ENCODE peak calls at places on chromosomes 3 and 15, in ten cellular contexts. R is kidney; H is AG04450; Y is HL-60; K is NCI-H1092; S is MV-4-11; F is NCI-H1105 treated with DMSO at 0.1 percent for 48 hours; G is stimulated activated CD8-positive, alpha-beta memory T cell treated with anti-CD3 and anti-CD28 coated beads, Interleukin-4, amount 100 ng/mL, for 4 hours; D is stimulated activated CD4-positive, alpha-beta T cell treated with anti-CD3 and anti-CD28 coated beads, Interleukin-1b, Interleukin-23, amount 100 ng/mL, for 24 hours; Q is HT1080. L is an unnamed sample.

GRCh38 chr15:57507111-57507510 is 84.6 kb upstream of the MYZAP start:
- DNase-seq in R (no peak), H (no peak), Y (no peak), K (no peak), S (no peak), F (no peak), G (no peak), D (no peak), Q (no peak), L (no peak)

GRCh38 chr3:195815169-195815771 is 3.5 kb upstream of the MUC4 start:
- DNase-seq in R (no peak), H (no peak), Y (no peak), K (no peak), S (no peak), F (no peak), G (no peak), D (no peak), Q (peak), L (no peak)

GRCh38 chr3:76551739-76552138 is 488.2 kb upstream of the ROBO2 start:
- DNase-seq in R (peak), H (no peak), Y (no peak), K (no peak), S (no peak), F (peak), G (no peak), D (no peak), Q (no peak), L (no peak)

GRCh38 chr3:134353831-134354611 is 20.2 kb downstream of the AMOTL2 start:
- DNase-seq in R (peak), H (no peak), Y (no peak), K (no peak), S (no peak), F (no peak), G (no peak), D (no peak), Q (no peak), L (no peak)

GRCh38 chr15:92667291-92667904 is 11.8 kb upstream of the FAM174B start:
- DNase-seq in R (no peak), H (no peak), Y (no peak), K (peak), S (no peak), F (peak), G (no peak), D (no peak), Q (no peak), L (no peak)

GRCh38 chr15:36511594-36511993 is 67.8 kb upstream of the CDIN1 start:
- DNase-seq in R (no peak), H (no peak), Y (no peak), K (no peak), S (no peak), F (no peak), G (no peak), D (no peak), Q (no peak), L (no peak)

GRCh38 chr3:161449784-161450183 is 46.8 kb upstream of the OTOL1 start:
- DNase-seq in R (no peak), H (no peak), Y (no peak), K (no peak), S (no peak), F (no peak), G (no peak), D (no peak), Q (no peak), L (no peak)

GRCh38 chr15:84400820-84401219 is 165.2 kb downstream of the GOLGA6L4 start:
- DNase-seq in R (peak), H (no peak), Y (no peak), K (no peak), S (no peak), F (no peak), G (no peak), D (no peak), Q (no peak), L (no peak)

GRCh38 chr3:68123231-68123630 is 468.8 kb upstream of the SUCLG2 start:
- DNase-seq in R (no peak), H (no peak), Y (no peak), K (no peak), S (no peak), F (no peak), G (no peak), D (no peak), Q (peak), L (no peak)

GRCh38 chr3:108292905-108293328 is 3.4 kb upstream of the HHLA2 start:
- DNase-seq in R (no peak), H (no peak), Y (peak), K (no peak), S (peak), F (peak), G (no peak), D (no peak), Q (no peak), L (no peak)

GRCh38 chr3:112390783-112391641 is 58.1 kb downstream of the CD200 start:
- DNase-seq in R (no peak), H (peak), Y (no peak), K (no peak), S (no peak), F (no peak), G (no peak), D (no peak), Q (peak), L (peak)

GRCh38 chr3:181913254-181913653 is 201.5 kb downstream of the SOX2 start:
- DNase-seq in R (no peak), H (no peak), Y (no peak), K (no peak), S (no peak), F (peak), G (no peak), D (no peak), Q (peak), L (peak)

GRCh38 chr3:106337116-106337515 is 468.3 kb upstream of the CBLB start:
- DNase-seq in R (no peak), H (no peak), Y (no peak), K (no peak), S (no peak), F (no peak), G (no peak), D (no peak), Q (peak), L (no peak)

GRCh38 chr3:34421762-34422161 is 623.3 kb downstream of the PDCD6IP start:
- DNase-seq in R (no peak), H (no peak), Y (no peak), K (no peak), S (no peak), F (no peak), G (no peak), D (no peak), Q (no peak), L (peak)

GRCh38 chr3:168260859-168261258 is 165.1 kb upstream of the GOLIM4 start:
- DNase-seq in R (no peak), H (no peak), Y (no peak), K (no peak), S (no peak), F (no peak), G (no peak), D (no peak), Q (no peak), L (no peak)

GRCh38 chr15:29115093-29115991 is 154.3 kb downstream of the NSMCE3 start:
- DNase-seq in R (no peak), H (no peak), Y (no peak), K (no peak), S (no peak), F (no peak), G (no peak), D (no peak), Q (no peak), L (no peak)

GRCh38 chr15:41332788-41333527 is at the start of gene NUSAP1:
- DNase-seq in R (peak), H (no peak), Y (peak), K (no peak), S (peak), F (peak), G (no peak), D (no peak), Q (no peak), L (no peak)

GRCh38 chr3:193680220-193680619 is 87.2 kb downstream of the OPA1 start:
- DNase-seq in R (no peak), H (peak), Y (no peak), K (no peak), S (no peak), F (no peak), G (no peak), D (no peak), Q (peak), L (no peak)

GRCh38 chr3:74500257-74500656 is 114.2 kb downstream of the CNTN3 start:
- DNase-seq in R (no peak), H (no peak), Y (no peak), K (no peak), S (no peak), F (no peak), G (no peak), D (no peak), Q (no peak), L (no peak)

GRCh38 chr3:151960956-151961580 is 87.6 kb downstream of the SUCNR1 start:
- DNase-seq in R (no peak), H (no peak), Y (no peak), K (no peak), S (no peak), F (no peak), G (no peak), D (no peak), Q (no peak), L (no peak)

GRCh38 chr3:13105851-13106250 is 32.6 kb upstream of the IQSEC1 start:
- DNase-seq in R (peak), H (no peak), Y (no peak), K (no peak), S (no peak), F (no peak), G (no peak), D (no peak), Q (no peak), L (no peak)

GRCh38 chr3:24254649-24255048 is 240.0 kb downstream of the THRB start:
- DNase-seq in R (no peak), H (peak), Y (no peak), K (no peak), S (no peak), F (no peak), G (no peak), D (no peak), Q (peak), L (no peak)

GRCh38 chr15:48367483-48367882 is 36.3 kb downstream of the DUT start:
- DNase-seq in R (no peak), H (no peak), Y (no peak), K (no peak), S (peak), F (no peak), G (no peak), D (no peak), Q (peak), L (no peak)

GRCh38 chr3:131835906-131836305 is 198.9 kb downstream of the CPNE4 start:
- DNase-seq in R (no peak), H (no peak), Y (no peak), K (no peak), S (no peak), F (no peak), G (no peak), D (no peak), Q (no peak), L (no peak)

GRCh38 chr3:193132247-193132646 is 108.8 kb upstream of the PLAAT1 start:
- DNase-seq in R (no peak), H (no peak), Y (no peak), K (no peak), S (no peak), F (no peak), G (no peak), D (no peak), Q (no peak), L (no peak)